ENCODE peak calls at places on chromosome 7, in six cellular contexts. D, B, K, H, W and M are unnamed samples.

GRCh38 chr7:136874393-136875032 is 6.1 kb downstream of the CHRM2 start:
- DNase-seq in K (peak), W (no peak), D (no peak), B (no peak), H (peak), M (peak)

GRCh38 chr7:47181609-47182264 is 400.2 kb downstream of the TNS3 start:
- DNase-seq in D (no peak), W (no peak), B (no peak), K (peak), H (no peak), M (peak)

GRCh38 chr7:51591223-51591622 is 274.6 kb upstream of the COBL start:
- DNase-seq in B (no peak), W (no peak), D (no peak), K (no peak), H (no peak), M (no peak)

GRCh38 chr7:75654855-75655254 is 83.9 kb downstream of the HIP1 start:
- DNase-seq in K (no peak), B (no peak), H (no peak), W (no peak), D (no peak), M (no peak)

GRCh38 chr7:110283056-110283455 is 807.9 kb upstream of the LRRN3 start:
- DNase-seq in W (no peak), B (no peak), D (no peak), K (no peak), H (peak), M (no peak)

GRCh38 chr7:36119005-36119711 is 33.9 kb upstream of the EEPD1 start:
- DNase-seq in K (no peak), B (no peak), W (no peak), H (no peak), D (peak), M (no peak)

GRCh38 chr7:46486264-46487206 is 565.5 kb upstream of the IGFBP3 start:
- DNase-seq in H (no peak), D (peak), B (no peak), K (no peak), W (no peak), M (no peak)

GRCh38 chr7:92934096-92934495 is 97.7 kb upstream of the CDK6 start:
- DNase-seq in B (no peak), H (no peak), D (no peak), K (no peak), W (no peak), M (no peak)

GRCh38 chr7:42745357-42746022 is 166.4 kb downstream of the C7orf25 start:
- DNase-seq in H (no peak), K (no peak), B (no peak), D (no peak), W (peak), M (no peak)

GRCh38 chr7:151728286-151728660 is 148.6 kb downstream of the PRKAG2 start:
- DNase-seq in W (no peak), D (no peak), H (no peak), K (no peak), B (no peak), M (no peak)

GRCh38 chr7:31513790-31514189 is at the start of gene ITPRID1:
- DNase-seq in B (no peak), D (no peak), H (no peak), K (no peak), W (no peak), M (no peak)

GRCh38 chr7:73667344-73668102 is at the start of gene VPS37D:
- DNase-seq in K (peak), B (peak), W (peak), H (peak), D (peak), M (peak)

GRCh38 chr7:152435384-152436278 is at the start of gene KMT2C:
- DNase-seq in B (peak), K (peak), W (peak), H (peak), D (peak), M (peak)

GRCh38 chr7:5750026-5750425 is 31.4 kb downstream of the RNF216 start:
- DNase-seq in H (no peak), D (no peak), B (no peak), W (no peak), K (no peak), M (no peak)